ENCODE peak calls at places on chromosomes 11 and 22, in five cellular contexts. Y, I, K, G and L are unnamed samples.
A peak's percentile ranks its signal among the peaks of the same experiment; 100 is the strongest.

GRCh38 chr11:115333951-115334350 is 170.3 kb downstream of the CADM1 start:
- DNase-seq in Y (no peak), I (no peak), K (no peak), G (no peak), L (no peak)

GRCh38 chr11:202490-202889 is 4.7 kb downstream of the BET1L start:
- DNase-seq in Y (no peak), I (no peak), K (no peak), G (no peak), L (no peak)

GRCh38 chr11:2083411-2083810 is 55.8 kb downstream of the IGF2 start:
- DNase-seq in Y (peak; percentile 14), I (no peak), K (no peak), G (no peak), L (no peak)

GRCh38 chr22:32018056-32018455 is 25.0 kb upstream of the SLC5A1 start:
- DNase-seq in Y (no peak), I (no peak), K (no peak), G (no peak), L (no peak)

GRCh38 chr11:41989173-41989572 is 529.7 kb upstream of the LRRC4C start:
- DNase-seq in Y (no peak), I (no peak), K (no peak), G (no peak), L (no peak)

GRCh38 chr11:2267871-2268825 is 2.2 kb downstream of the ASCL2 start:
- DNase-seq in Y (peak; percentile 50), I (no peak), K (no peak), G (no peak), L (no peak)

GRCh38 chr11:35981581-35981980 is 37.7 kb downstream of the LDLRAD3 start:
- DNase-seq in Y (no peak), I (no peak), K (no peak), G (no peak), L (no peak)

GRCh38 chr22:27642104-27642800 is 159.3 kb downstream of the MN1 start:
- DNase-seq in Y (no peak), I (no peak), K (no peak), G (no peak), L (no peak)

GRCh38 chr11:68977781-68978625 is 2.8 kb downstream of the MRGPRD start:
- DNase-seq in Y (peak; percentile 33), I (no peak), K (no peak), G (no peak), L (no peak)

GRCh38 chr11:96237759-96238158 is 105.2 kb downstream of the MAML2 start:
- DNase-seq in Y (no peak), I (no peak), K (no peak), G (no peak), L (no peak)

GRCh38 chr11:71221201-71221600 is 31.2 kb downstream of the SHANK2 start:
- DNase-seq in Y (peak; percentile 15), I (no peak), K (no peak), G (no peak), L (no peak)

GRCh38 chr22:42169055-42169469 is 38.5 kb upstream of the CYP2D6 start:
- DNase-seq in Y (peak; percentile 65), I (peak; percentile 56), K (peak; percentile 37), G (peak; percentile 84), L (no peak)

GRCh38 chr22:43969021-43969878 is 14.0 kb downstream of the SAMM50 start:
- DNase-seq in Y (peak; percentile 25), I (no peak), K (no peak), G (no peak), L (no peak)

GRCh38 chr11:78698612-78699011 is 123.9 kb upstream of the NARS2 start:
- DNase-seq in Y (no peak), I (no peak), K (peak; percentile 6), G (peak; percentile 65), L (peak; percentile 45)

GRCh38 chr11:7613394-7613720 is 59.9 kb downstream of the CYB5R2 start:
- DNase-seq in Y (no peak), I (no peak), K (no peak), G (no peak), L (no peak)

GRCh38 chr11:16030664-16031063 is 325.7 kb downstream of the SOX6 start:
- DNase-seq in Y (no peak), I (no peak), K (no peak), G (no peak), L (no peak)

GRCh38 chr11:63598556-63598955 is 15.7 kb downstream of the PLAAT3 start:
- DNase-seq in Y (no peak), I (no peak), K (no peak), G (no peak), L (no peak)

GRCh38 chr22:17366830-17367229 is 2.4 kb upstream of the CECR2 start:
- DNase-seq in Y (no peak), I (peak; percentile 18), K (no peak), G (peak; percentile 47), L (no peak)

GRCh38 chr22:29524440-29525191 is 28.9 kb downstream of the THOC5 start:
- DNase-seq in Y (peak; percentile 58), I (no peak), K (no peak), G (peak; percentile 61), L (no peak)
- TF ChIP-seq CTCF in Y (peak; percentile 63), I (peak; percentile 49), K (peak; percentile 44), G (peak; percentile 66), L (peak; percentile 51)

GRCh38 chr22:50271519-50271970 is 1.4 kb upstream of the MAPK11 start:
- DNase-seq in Y (peak; percentile 77), I (no peak), K (no peak), G (peak; percentile 87), L (no peak)
- H3K27me3 ChIP-seq in Y (no peaks in the 10 kb centered on the region), I (no peaks in the 10 kb centered on the region), K (no peaks in the 10 kb centered on the region), G (peaks cover 5% of the 10 kb centered on the region), L (peaks cover 5% of the 10 kb centered on the region)

DNA sequence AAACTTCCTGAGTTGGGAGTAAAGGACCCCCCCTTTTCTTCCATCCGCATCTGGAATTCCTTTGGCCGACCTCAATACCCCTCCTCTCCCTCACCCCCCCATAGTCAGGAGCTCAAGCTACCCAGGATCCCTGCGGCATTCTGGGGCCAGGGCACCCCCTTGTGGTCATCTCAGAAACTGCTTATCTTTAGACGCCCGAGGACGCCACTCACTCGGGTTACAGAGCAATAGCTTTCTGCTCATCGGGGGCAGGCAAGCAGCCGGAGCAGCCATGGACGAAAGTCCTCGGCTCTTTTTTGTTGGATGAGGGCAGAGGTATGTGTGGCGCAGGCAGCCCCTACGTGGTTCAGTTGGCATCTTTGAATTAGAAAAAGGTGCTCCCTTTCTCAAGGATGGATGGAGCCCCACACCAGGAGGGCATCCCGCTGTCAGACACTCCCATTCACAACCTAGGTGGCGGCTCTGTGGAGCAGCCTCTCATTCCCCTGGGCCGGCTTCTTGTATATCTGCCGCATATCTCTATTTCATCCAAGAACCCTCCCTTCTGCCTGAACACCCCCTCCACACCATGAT is 2.3 kb downstream of the C1QTNF5 start:
- DNase-seq in Y (peak; percentile 68), I (peak; percentile 39), K (no peak), G (peak; percentile 78), L (no peak)
- H3K4me3 ChIP-seq in Y (no peak overlapping the region), I (no peak overlapping the region), K (peak overlapping the region; percentile 64), G (peak overlapping the region; percentile 29), L (no peak overlapping the region)

GRCh38 chr11:58963551-58964075 is 24.3 kb downstream of the GLYATL1 start:
- DNase-seq in Y (peak; percentile 52), I (no peak), K (peak; percentile 27), G (no peak), L (peak; percentile 34)
- TF ChIP-seq CTCF in Y (peak; percentile 26), I (no peak), K (peak; percentile 45), G (no peak), L (peak; percentile 63)

DNA sequence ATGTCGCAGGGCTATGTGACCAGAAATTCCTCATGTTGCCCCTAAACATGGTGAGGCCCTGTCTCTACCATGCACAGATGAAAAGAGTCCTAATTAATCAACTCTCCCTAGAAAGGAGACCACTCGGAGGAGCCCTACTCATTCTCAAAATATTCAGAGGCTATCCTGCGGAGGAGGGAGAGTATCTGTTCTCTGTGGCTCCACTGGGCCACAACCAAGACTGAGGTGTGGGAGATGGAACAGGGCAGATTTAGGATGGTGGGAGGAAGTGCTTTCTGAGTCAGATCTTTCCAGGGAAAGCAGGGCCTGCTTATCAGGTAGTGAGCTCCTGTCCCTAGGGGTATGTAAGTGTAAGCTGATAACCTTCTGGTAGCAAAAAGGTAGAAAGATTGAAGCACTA is 37.0 kb upstream of the PRDM11 start:
- DNase-seq in Y (no peak), I (no peak), K (no peak), G (no peak), L (no peak)
- H3K27me3 ChIP-seq in Y (peaks cover 1% of the 10 kb centered on the region), I (no peaks in the 10 kb centered on the region), K (peaks cover 32% of the 10 kb centered on the region), G (no peaks in the 10 kb centered on the region), L (no peaks in the 10 kb centered on the region)